ENCODE peak calls at places on chromosomes 5 and 9, in seven cellular contexts. F is WTC11, S is A549, I is GM12878, D is H1, V is HepG2, E is HCT116. Q is an unnamed sample.

GRCh38 chr5:96790851-96791513 is 16.8 kb downstream of the ERAP1 start:
- DNase-seq in F (no peak), S (no peak), I (no peak), D (no peak), V (no peak), E (no peak), Q (no peak)

GRCh38 chr5:69032009-69032408 is 61.8 kb upstream of the SLC30A5 start:
- DNase-seq in F (no peak), S (no peak), I (no peak), D (no peak), V (no peak), E (no peak), Q (peak)

GRCh38 chr5:62306494-62307363 is 723 bp downstream of the KIF2A start:
- DNase-seq in F (peak), S (peak), I (no peak), D (no peak), V (no peak), E (no peak), Q (peak)

GRCh38 chr9:100379862-100380261 is 27.1 kb upstream of the TEX10 start:
- DNase-seq in F (no peak), S (peak), I (no peak), D (no peak), V (peak), E (no peak), Q (no peak)

GRCh38 chr5:39780341-39780740 is 355.6 kb upstream of the DAB2 start:
- DNase-seq in F (no peak), S (no peak), I (no peak), D (peak), V (no peak), E (no peak), Q (no peak)

GRCh38 chr5:155728146-155728856 is 598.7 kb upstream of the SGCD start:
- DNase-seq in F (peak), S (peak), I (no peak), D (no peak), V (no peak), E (no peak), Q (no peak)

GRCh38 chr5:159017787-159018186 is 81.9 kb downstream of the EBF1 start:
- DNase-seq in F (peak), S (peak), I (no peak), D (peak), V (no peak), E (no peak), Q (peak)

GRCh38 chr5:11046160-11046559 is 285.1 kb upstream of the DAP start:
- DNase-seq in F (peak), S (no peak), I (no peak), D (no peak), V (no peak), E (no peak), Q (peak)

GRCh38 chr9:111994831-111995458 is 98.3 kb downstream of the UGCG start:
- DNase-seq in F (no peak), S (no peak), I (peak), D (no peak), V (no peak), E (no peak), Q (no peak)

GRCh38 chr5:109177227-109177626 is 232.5 kb downstream of the PJA2 start:
- DNase-seq in F (no peak), S (no peak), I (no peak), D (no peak), V (no peak), E (no peak), Q (no peak)

GRCh38 chr5:9156282-9156681 is 389.6 kb downstream of the SEMA5A start:
- DNase-seq in F (peak), S (no peak), I (no peak), D (peak), V (no peak), E (no peak), Q (peak)

GRCh38 chr5:75355236-75355635 is 18.2 kb downstream of the HMGCR start:
- DNase-seq in F (no peak), S (no peak), I (no peak), D (no peak), V (no peak), E (no peak), Q (no peak)

GRCh38 chr5:57862471-57863282 is 380.1 kb upstream of the ACTBL2 start:
- DNase-seq in F (no peak), S (no peak), I (no peak), D (no peak), V (no peak), E (no peak), Q (no peak)

GRCh38 chr5:29077451-29077850 is 2039.1 kb upstream of the CDH9 start:
- DNase-seq in F (no peak), S (no peak), I (no peak), D (no peak), V (no peak), E (no peak), Q (no peak)

GRCh38 chr5:94976863-94977262 is 308.0 kb downstream of the MCTP1 start:
- DNase-seq in F (no peak), S (no peak), I (no peak), D (no peak), V (no peak), E (no peak), Q (no peak)

DNA sequence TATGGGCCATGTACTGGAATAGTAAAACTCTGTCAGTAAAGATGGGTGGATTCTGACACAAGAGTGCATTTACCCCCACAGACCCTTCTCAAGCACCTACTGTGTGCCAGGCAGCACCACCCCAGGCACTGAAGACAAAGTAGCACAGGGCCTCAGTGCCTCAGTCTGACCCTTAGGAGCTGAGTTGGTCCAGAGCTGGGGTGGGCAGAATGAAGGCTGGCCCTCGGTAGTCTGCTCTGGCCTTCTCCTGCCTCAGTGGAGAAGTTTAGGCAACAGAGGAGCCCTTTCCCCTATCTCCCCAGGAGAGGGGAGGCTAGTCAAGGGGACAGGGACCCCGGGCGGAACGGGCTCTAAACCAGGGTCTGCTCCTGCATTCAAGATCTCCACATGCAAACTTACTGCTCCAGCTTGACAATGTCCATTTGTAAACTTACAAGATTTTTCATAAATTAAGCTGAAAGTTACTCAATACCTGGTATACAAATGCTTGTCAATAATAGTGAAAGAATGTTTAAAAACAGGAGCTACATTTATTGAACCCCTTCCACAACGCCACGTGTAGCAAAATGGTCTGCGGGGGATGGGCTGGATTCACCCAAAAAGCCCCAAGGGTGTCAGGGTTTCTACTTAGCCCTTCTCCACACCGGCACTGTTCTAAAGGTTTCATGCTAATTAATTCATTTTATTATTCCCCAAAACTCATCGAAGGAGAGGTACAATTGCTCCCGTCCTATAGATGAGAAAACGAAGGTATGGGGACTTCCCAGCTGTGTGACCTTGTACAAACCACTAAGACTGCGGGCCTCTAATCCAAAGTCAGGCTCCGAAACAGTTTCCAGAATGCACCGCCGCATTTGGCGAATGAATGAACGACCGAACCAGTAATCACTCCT is 1.5 kb downstream of the VDAC1 start:
- DNase-seq in F (no peak), S (no peak), I (no peak), D (no peak), V (no peak), E (no peak), Q (peak)
- TF ChIP-seq MAX in F (no peak), S (peak), I (no peak), D (peak), V (no peak), E (no peak), Q (peak)

GRCh38 chr5:42970636-42971559 is 69.2 kb downstream of the ANXA2R start:
- DNase-seq in F (peak), S (no peak), I (no peak), D (no peak), V (no peak), E (no peak), Q (peak)
- TF ChIP-seq CTCF in F (no peak), S (peak), I (peak), D (peak), V (peak), E (peak), Q (peak)

GRCh38 chr5:149238540-149238939 is 33.1 kb upstream of the AFAP1L1 start:
- DNase-seq in F (no peak), S (no peak), I (no peak), D (no peak), V (no peak), E (no peak), Q (no peak)

GRCh38 chr5:149242339-149242738 is 29.3 kb upstream of the AFAP1L1 start:
- DNase-seq in F (no peak), S (no peak), I (no peak), D (no peak), V (no peak), E (no peak), Q (no peak)

GRCh38 chr5:149237662-149238061 is 34.0 kb upstream of the AFAP1L1 start:
- DNase-seq in F (peak), S (no peak), I (no peak), D (no peak), V (no peak), E (no peak), Q (no peak)

GRCh38 chr5:149239917-149240316 is 31.7 kb upstream of the AFAP1L1 start:
- DNase-seq in F (no peak), S (no peak), I (no peak), D (no peak), V (no peak), E (no peak), Q (no peak)

DNA sequence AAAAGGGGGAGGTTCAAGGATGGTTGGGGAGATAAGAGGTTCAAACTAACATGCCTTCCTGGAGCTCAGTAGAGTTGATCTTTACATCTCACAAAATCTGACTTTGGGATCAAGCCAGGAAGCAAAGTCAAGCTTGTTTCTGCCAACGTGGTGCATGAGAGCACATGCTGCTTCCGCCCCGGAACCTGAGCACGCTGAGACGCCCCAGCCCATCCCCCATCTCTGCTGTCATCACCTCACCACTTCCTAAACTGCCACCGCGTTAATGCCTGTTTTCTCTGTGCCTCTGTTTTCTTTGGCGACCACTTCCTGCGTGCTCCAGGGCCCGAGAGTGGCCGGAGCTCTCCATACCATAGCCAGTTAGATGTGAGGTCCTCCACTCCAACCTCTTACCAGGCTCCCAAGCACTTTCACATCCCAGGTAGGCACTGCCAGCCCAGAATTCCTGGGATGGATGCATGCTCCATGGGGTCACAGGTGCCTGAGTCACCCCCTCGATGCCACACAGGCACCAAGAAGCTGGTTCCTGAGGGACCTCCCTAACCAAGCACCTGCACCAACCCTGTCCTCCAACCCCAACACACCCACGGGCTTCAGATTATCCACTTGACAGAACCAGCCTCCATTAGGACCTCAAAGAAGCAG is 31.2 kb upstream of the AFAP1L1 start:
- DNase-seq in F (no peak), S (no peak), I (no peak), D (no peak), V (no peak), E (no peak), Q (peak)
- TF ChIP-seq MAX in F (no peak), S (no peak), I (no peak), D (no peak), V (no peak), E (no peak), Q (peak)

GRCh38 chr5:164958688-164959087 is 1453.3 kb downstream of the MAT2B start:
- DNase-seq in F (no peak), S (no peak), I (no peak), D (no peak), V (no peak), E (no peak), Q (peak)
- TF ChIP-seq CTCF in F (no peak), S (no peak), I (no peak), D (no peak), V (no peak), E (no peak), Q (no peak)

GRCh38 chr5:53777864-53778618 is 217.6 kb downstream of the NDUFS4 start:
- DNase-seq in F (no peak), S (no peak), I (no peak), D (no peak), V (no peak), E (no peak), Q (no peak)
- TF ChIP-seq MAX in F (no peak), S (no peak), I (no peak), D (no peak), V (no peak), E (no peak), Q (no peak)

GRCh38 chr5:147369742-147370374 is 135.0 kb downstream of the STK32A start:
- DNase-seq in F (no peak), S (peak), I (no peak), D (no peak), V (no peak), E (peak), Q (peak)
- TF ChIP-seq CTCF in F (peak), S (peak), I (peak), D (peak), V (no peak), E (peak), Q (no peak)

GRCh38 chr9:5566054-5566618 is 55.8 kb downstream of the PDCD1LG2 start:
- DNase-seq in F (no peak), S (no peak), I (peak), D (no peak), V (no peak), E (no peak), Q (no peak)
- TF ChIP-seq MAX in F (no peak), S (no peak), I (no peak), D (no peak), V (no peak), E (no peak), Q (no peak)

GRCh38 chr5:135745897-135746500 is 88.5 kb upstream of the SLC25A48 start:
- DNase-seq in F (peak), S (no peak), I (no peak), D (no peak), V (no peak), E (no peak), Q (no peak)

GRCh38 chr5:135747824-135748223 is 86.6 kb upstream of the SLC25A48 start:
- DNase-seq in F (no peak), S (no peak), I (no peak), D (no peak), V (no peak), E (no peak), Q (no peak)

GRCh38 chr5:135753990-135754389 is 80.5 kb upstream of the SLC25A48 start:
- DNase-seq in F (no peak), S (no peak), I (no peak), D (no peak), V (no peak), E (no peak), Q (no peak)

DNA sequence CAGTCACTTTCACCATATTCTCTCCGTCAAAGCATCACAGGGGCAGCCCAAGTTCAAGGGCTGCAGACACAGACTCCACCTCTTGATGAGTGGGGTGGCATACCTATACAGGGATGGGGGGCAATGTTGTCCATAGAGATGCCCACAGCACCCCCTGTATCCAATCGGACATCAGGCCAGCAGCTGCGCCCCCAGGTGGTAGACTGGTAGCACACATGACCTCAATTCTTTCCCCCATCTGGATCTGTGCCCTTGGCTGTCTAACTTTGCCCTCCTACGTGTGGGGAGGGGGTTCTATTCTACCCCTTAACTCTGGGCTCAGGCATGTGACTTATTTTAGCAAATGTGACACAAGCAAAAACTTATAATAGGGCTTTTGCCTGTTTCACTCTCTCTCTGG is 84.0 kb upstream of the SLC25A48 start:
- DNase-seq in F (peak), S (no peak), I (no peak), D (no peak), V (no peak), E (no peak), Q (no peak)
- TF ChIP-seq CTCF in F (no peak), S (no peak), I (no peak), D (peak), V (peak), E (peak), Q (peak)

DNA sequence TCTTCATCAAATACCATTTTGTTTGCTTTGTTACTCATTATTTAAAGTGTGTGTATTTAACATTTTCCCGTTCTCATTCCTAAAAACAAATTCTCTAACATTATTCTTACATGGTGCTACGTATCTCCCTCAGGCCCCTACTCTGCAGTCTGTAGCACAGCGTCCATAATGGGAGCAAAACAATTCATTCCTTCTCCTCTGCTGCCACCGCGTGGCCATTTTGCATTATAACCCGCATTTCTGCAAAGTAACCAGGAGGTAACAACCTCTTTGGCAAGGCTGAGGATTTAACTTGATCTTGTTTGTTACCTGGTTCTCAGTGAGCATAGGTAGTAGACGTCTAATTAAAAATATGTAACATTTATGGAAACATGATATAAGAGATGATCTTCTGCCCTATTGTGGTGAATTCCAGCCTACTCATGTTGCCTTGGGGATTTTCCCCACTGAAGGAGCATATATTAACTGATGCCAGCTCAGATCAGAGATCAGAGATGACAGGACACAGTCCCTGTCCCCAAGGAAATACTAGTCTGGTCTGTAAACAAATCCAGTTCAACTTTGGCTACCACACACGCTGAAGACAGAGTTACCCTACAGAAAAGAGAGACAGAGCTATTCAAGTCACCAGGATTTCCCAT is 10.5 kb downstream of the OR1K1 start:
- DNase-seq in F (peak), S (peak), I (peak), D (peak), V (peak), E (peak), Q (peak)
- TF ChIP-seq MAX in F (no peak), S (no peak), I (no peak), D (no peak), V (no peak), E (no peak), Q (no peak)

DNA sequence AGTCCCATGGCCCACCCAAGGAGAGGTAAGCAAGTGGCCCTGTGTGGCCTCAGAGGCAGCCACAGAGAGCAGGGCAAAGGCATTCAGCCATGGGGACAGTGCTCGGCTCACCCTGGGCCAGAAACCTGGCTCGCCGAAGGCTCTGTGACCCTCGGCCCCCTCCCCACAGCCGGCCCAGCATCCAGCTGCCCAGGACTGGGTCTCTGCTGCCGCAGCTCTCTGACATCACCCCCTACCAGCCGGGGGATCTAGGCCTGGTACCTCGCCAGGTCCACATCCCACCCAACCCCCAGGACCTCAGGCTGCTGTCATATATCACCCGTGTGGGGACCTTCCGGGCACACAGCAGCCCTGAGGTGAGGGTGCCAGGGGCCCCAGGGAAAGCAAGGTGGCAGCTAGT is 2.6 kb downstream of the PTRH1 start:
- DNase-seq in F (no peak), S (no peak), I (no peak), D (no peak), V (no peak), E (no peak), Q (no peak)
- TF ChIP-seq CTCF in F (no peak), S (no peak), I (no peak), D (no peak), V (no peak), E (no peak), Q (no peak)